ENCODE peak calls at places on chromosome 7, in five cellular contexts. N is pons, W is kidney epithelial cell, Y is GOT3, Z is mesothelial cell of epicardium. M is an unnamed sample.

GRCh38 chr7:116911799-116912198 is 41.5 kb upstream of the ST7 start:
- DNase-seq in N (no peak), Y (no peak), Z (no peak), W (no peak), M (no peak)

GRCh38 chr7:92765725-92766124 is 70.6 kb downstream of the CDK6 start:
- DNase-seq in N (no peak), Y (no peak), W (no peak), Z (no peak), M (no peak)

GRCh38 chr7:143290293-143290692 is 2.1 kb downstream of the CASP2 start:
- DNase-seq in Z (no peak), Y (no peak), N (no peak), W (no peak), M (no peak)

GRCh38 chr7:106022193-106022821 is 59.2 kb downstream of the CDHR3 start:
- DNase-seq in Z (no peak), Y (no peak), W (no peak), N (no peak), M (no peak)

GRCh38 chr7:99126921-99127553 is 16.9 kb downstream of the SMURF1 start:
- DNase-seq in N (no peak), W (no peak), Y (no peak), Z (no peak), M (no peak)

GRCh38 chr7:84091318-84091717 is 103.3 kb downstream of the SEMA3A start:
- DNase-seq in Y (no peak), Z (no peak), W (no peak), N (no peak), M (no peak)

GRCh38 chr7:27434729-27435400 is 192.3 kb downstream of the EVX1 start:
- DNase-seq in N (no peak), Z (no peak), Y (no peak), W (no peak), M (no peak)

GRCh38 chr7:134763960-134764359 is 15.5 kb upstream of the CALD1 start:
- DNase-seq in W (no peak), Y (no peak), Z (no peak), N (no peak), M (no peak)

GRCh38 chr7:100607111-100607510 is 4.9 kb downstream of the PCOLCE start:
- DNase-seq in Z (no peak), Y (no peak), N (no peak), W (no peak), M (no peak)

GRCh38 chr7:143172354-143172753 is 10.9 kb upstream of the TAS2R39 start:
- DNase-seq in Y (no peak), Z (no peak), W (no peak), N (peak), M (no peak)

GRCh38 chr7:157337316-157338149 is 729 bp downstream of the DNAJB6 start:
- DNase-seq in Y (peak), N (peak), W (no peak), Z (peak), M (no peak)

GRCh38 chr7:141975806-141976523 is 2.4 kb upstream of the TAS2R38 start:
- DNase-seq in Z (peak), Y (no peak), W (no peak), N (peak), M (peak)

GRCh38 chr7:1669954-1670893 is at the start of gene ELFN1:
- DNase-seq in W (no peak), Y (no peak), Z (peak), N (no peak), M (no peak)

GRCh38 chr7:45574521-45575500 is 643 bp downstream of the ADCY1 start:
- DNase-seq in N (no peak), Y (no peak), W (no peak), Z (peak), M (peak)

GRCh38 chr7:106281919-106282318 is 2.9 kb downstream of the NAMPT start:
- DNase-seq in N (no peak), W (no peak), Y (no peak), Z (no peak), M (no peak)

GRCh38 chr7:143384741-143385631 is 3.8 kb downstream of the ZYX start:
- DNase-seq in W (no peak), N (no peak), Y (no peak), Z (no peak), M (no peak)

GRCh38 chr7:20240080-20240926 is 23.1 kb upstream of the MACC1 start:
- DNase-seq in N (no peak), Z (no peak), Y (no peak), W (no peak), M (no peak)

GRCh38 chr7:99762680-99763327 is 21.2 kb downstream of the CYP3A4 start:
- DNase-seq in Y (no peak), Z (no peak), W (peak), N (no peak), M (no peak)

GRCh38 chr7:25854059-25854458 is 297.9 kb upstream of the NFE2L3 start:
- DNase-seq in N (no peak), Z (no peak), W (no peak), Y (no peak), M (no peak)

GRCh38 chr7:25083201-25083600 is 41.9 kb downstream of the CYCS start:
- DNase-seq in N (no peak), Z (no peak), Y (no peak), W (no peak), M (no peak)

GRCh38 chr7:55557666-55558188 is 14.6 kb downstream of the VOPP1 start:
- DNase-seq in Y (no peak), Z (no peak), N (no peak), W (no peak), M (no peak)

M was measured in NCI-H1930.